ENCODE peak calls at places on chromosomes 16 and 17, in four cellular contexts. S is heart right ventricle, N is AG09319, V is hippocampal formation. Y is an unnamed sample.

GRCh38 chr17:50550661-50551432 is 3.9 kb downstream of the SPATA20 start:
- DNase-seq in N (peak; percentile 79), S (peak; percentile 80), V (peak; percentile 81), Y (peak; percentile 93)

GRCh38 chr17:39626671-39627169 is at the start of gene PPP1R1B:
- DNase-seq in N (no peak), S (no peak), V (no peak), Y (no peak)

GRCh38 chr17:52084176-52084575 is 74.3 kb downstream of the CA10 start:
- DNase-seq in V (no peak), S (no peak), N (no peak), Y (no peak)

GRCh38 chr17:10186771-10187425 is 11.5 kb downstream of the GAS7 start:
- DNase-seq in V (no peak), S (no peak), N (no peak), Y (no peak)

GRCh38 chr16:19785512-19786130 is 67.5 kb downstream of the IQCK start:
- DNase-seq in S (no peak), N (no peak), V (peak; percentile 70), Y (no peak)

GRCh38 chr16:68400083-68400923 is 48.0 kb downstream of the SMPD3 start:
- DNase-seq in S (no peak), V (no peak), N (no peak), Y (no peak)

GRCh38 chr17:27746881-27747280 is 53.4 kb downstream of the NOS2 start:
- DNase-seq in S (no peak), V (no peak), N (no peak), Y (no peak)

GRCh38 chr17:43597624-43598358 is 51.7 kb upstream of the ETV4 start:
- DNase-seq in V (no peak), S (no peak), N (no peak), Y (no peak)

GRCh38 chr16:28834873-28835863 is 11.0 kb downstream of the TUFM start:
- DNase-seq in S (no peak), N (no peak), V (no peak), Y (no peak)

GRCh38 chr16:1070084-1070987 is 2.2 kb upstream of the SSTR5 start:
- DNase-seq in V (no peak), N (no peak), S (no peak), Y (no peak)

GRCh38 chr16:66489385-66489784 is 60.5 kb downstream of the TK2 start:
- DNase-seq in S (no peak), V (no peak), N (no peak), Y (no peak)

GRCh38 chr17:2700031-2700490 is 11.5 kb downstream of the CLUH start:
- DNase-seq in V (no peak), S (no peak), N (no peak), Y (no peak)

GRCh38 chr16:3878610-3879009 is 1.9 kb downstream of the CREBBP start:
- DNase-seq in S (no peak), V (no peak), N (no peak), Y (peak; percentile 46)

GRCh38 chr16:9334091-9334490 is 242.6 kb downstream of the HAPSTR1 start:
- DNase-seq in N (no peak), V (no peak), S (no peak), Y (no peak)

GRCh38 chr17:2418572-2418971 is 17.7 kb upstream of the MNT start:
- DNase-seq in S (no peak), V (no peak), N (no peak), Y (no peak)

GRCh38 chr16:82263456-82264159 is 93.6 kb upstream of the MPHOSPH6 start:
- DNase-seq in N (peak; percentile 3), V (peak; percentile 60), S (peak; percentile 19), Y (peak; percentile 64)

GRCh38 chr16:85882181-85882810 is 16.7 kb upstream of the IRF8 start:
- DNase-seq in V (no peak), N (no peak), S (no peak), Y (no peak)

GRCh38 chr16:85891033-85891775 is 7.8 kb upstream of the IRF8 start:
- DNase-seq in N (no peak), S (no peak), V (no peak), Y (no peak)

GRCh38 chr17:4858880-4859260 is 25.7 kb downstream of the MINK1 start:
- DNase-seq in S (peak; percentile 63), N (no peak), V (no peak), Y (peak; percentile 42)

GRCh38 chr17:15398736-15399331 is 57.4 kb upstream of the TEKT3 start:
- DNase-seq in S (no peak), N (no peak), V (no peak), Y (peak; percentile 30)

GRCh38 chr17:30454635-30455034 is 22.6 kb upstream of the GOSR1 start:
- DNase-seq in N (no peak), S (no peak), V (no peak), Y (no peak)

Y was measured in fibroblast of pulmonary artery.